ENCODE peak calls at places on chromosome 2, in five cellular contexts. Q, L, S, X and W are unnamed samples.

GRCh38 chr2:173667014-173667413 is 298.2 kb downstream of the SP3 start:
- DNase-seq in S (no peak), Q (no peak), X (no peak), L (no peak), W (no peak)

GRCh38 chr2:10550206-10551001 is 102.3 kb upstream of the ODC1 start:
- DNase-seq in L (no peak), X (no peak), S (no peak), Q (no peak), W (no peak)

GRCh38 chr2:143841935-143842334 is 678.0 kb downstream of the ZEB2 start:
- DNase-seq in S (no peak), X (no peak), L (no peak), Q (no peak), W (no peak)

GRCh38 chr2:223522796-223523195 is 79.4 kb downstream of the SCG2 start:
- DNase-seq in S (no peak), L (no peak), Q (no peak), X (no peak), W (no peak)

GRCh38 chr2:26583381-26583911 is 57.7 kb downstream of the CIB4 start:
- DNase-seq in Q (no peak), L (no peak), S (no peak), X (no peak), W (no peak)

GRCh38 chr2:86393521-86394490 is 47.4 kb upstream of the KDM3A start:
- DNase-seq in X (no peak), S (peak), L (no peak), Q (peak), W (no peak)

GRCh38 chr2:174591740-174592139 is 5.9 kb downstream of the WIPF1 start:
- DNase-seq in L (no peak), Q (no peak), X (no peak), S (no peak), W (no peak)

GRCh38 chr2:207143474-207144190 is 22.1 kb downstream of the KLF7 start:
- DNase-seq in L (no peak), X (peak), Q (peak), S (no peak), W (no peak)

GRCh38 chr2:95346236-95346737 is 49.1 kb downstream of the KCNIP3 start:
- DNase-seq in X (no peak), S (peak), L (no peak), Q (peak), W (peak)

GRCh38 chr2:240522406-240522805 is 35.4 kb downstream of the ANKMY1 start:
- DNase-seq in S (no peak), Q (no peak), L (no peak), X (no peak), W (no peak)

GRCh38 chr2:126527836-126528490 is 128.0 kb upstream of the GYPC start:
- DNase-seq in Q (peak), L (peak), X (no peak), S (peak), W (no peak)